ENCODE peak calls at places on chromosomes 6 and 20, in seven cellular contexts. One of them, this sample, is unnamed.

GRCh38 chr20:62920039-62920645 is 6.2 kb downstream of the DIDO1 start:
- DNase-seq in H9: no peak
- DNase-seq in IMR-90: no peak
- DNase-seq in neuronal stem cell: no peak
- DNase-seq in mesenchymal stem cell: no peak
- DNase-seq in mesendoderm: no peak
- DNase-seq in H1: no peak
- DNase-seq in this sample: no peak

GRCh38 chr6:136983692-136984091 is 61.1 kb downstream of the IL20RA start:
- DNase-seq in H9: no peak
- DNase-seq in IMR-90: no peak
- DNase-seq in neuronal stem cell: no peak
- DNase-seq in mesenchymal stem cell: no peak
- DNase-seq in mesendoderm: no peak
- DNase-seq in H1: no peak
- DNase-seq in this sample: no peak

GRCh38 chr20:40524071-40524470 is 165.0 kb downstream of the MAFB start:
- DNase-seq in H9: no peak
- DNase-seq in IMR-90: no peak
- DNase-seq in neuronal stem cell: no peak
- DNase-seq in mesenchymal stem cell: no peak
- DNase-seq in mesendoderm: no peak
- DNase-seq in H1: no peak
- DNase-seq in this sample: no peak

GRCh38 chr20:34874094-34874654 is 1.5 kb upstream of the GGT7 start:
- DNase-seq in H9: peak; percentile 88
- DNase-seq in IMR-90: peak; percentile 87
- DNase-seq in neuronal stem cell: peak; percentile 56
- DNase-seq in mesenchymal stem cell: peak; percentile 89
- DNase-seq in mesendoderm: peak; percentile 92
- DNase-seq in H1: no peak
- DNase-seq in this sample: peak; percentile 91

GRCh38 chr6:167236239-167236571 is 54.9 kb upstream of the UNC93A start:
- DNase-seq in H9: no peak
- DNase-seq in IMR-90: no peak
- DNase-seq in neuronal stem cell: no peak
- DNase-seq in mesenchymal stem cell: no peak
- DNase-seq in mesendoderm: no peak
- DNase-seq in H1: no peak
- DNase-seq in this sample: no peak

GRCh38 chr6:147106759-147107401 is 97.3 kb upstream of the STXBP5 start:
- DNase-seq in H9: no peak
- DNase-seq in IMR-90: peak; percentile 83
- DNase-seq in neuronal stem cell: no peak
- DNase-seq in mesenchymal stem cell: peak; percentile 70
- DNase-seq in mesendoderm: no peak
- DNase-seq in H1: no peak
- DNase-seq in this sample: no peak

GRCh38 chr20:18094191-18094590 is 36.5 kb upstream of the OVOL2 start:
- DNase-seq in H9: no peak
- DNase-seq in IMR-90: no peak
- DNase-seq in neuronal stem cell: no peak
- DNase-seq in mesenchymal stem cell: no peak
- DNase-seq in mesendoderm: no peak
- DNase-seq in H1: no peak
- DNase-seq in this sample: peak; percentile 55

GRCh38 chr6:7078856-7079255 is 28.9 kb upstream of the RREB1 start:
- DNase-seq in H9: no peak
- DNase-seq in IMR-90: no peak
- DNase-seq in neuronal stem cell: no peak
- DNase-seq in mesenchymal stem cell: no peak
- DNase-seq in mesendoderm: no peak
- DNase-seq in H1: no peak
- DNase-seq in this sample: no peak

GRCh38 chr6:124881898-124882579 is 80.2 kb upstream of the RNF217 start:
- DNase-seq in H9: no peak
- DNase-seq in IMR-90: peak; percentile 62
- DNase-seq in neuronal stem cell: no peak
- DNase-seq in mesenchymal stem cell: peak; percentile 70
- DNase-seq in mesendoderm: peak; percentile 54
- DNase-seq in H1: no peak
- DNase-seq in this sample: peak; percentile 100

GRCh38 chr6:15327271-15327670 is 81.4 kb downstream of the JARID2 start:
- DNase-seq in H9: no peak
- DNase-seq in IMR-90: no peak
- DNase-seq in neuronal stem cell: no peak
- DNase-seq in mesenchymal stem cell: no peak
- DNase-seq in mesendoderm: no peak
- DNase-seq in H1: no peak
- DNase-seq in this sample: peak; percentile 28

GRCh38 chr6:125307150-125307838 is 5.5 kb upstream of the HDDC2 start:
- DNase-seq in H9: no peak
- DNase-seq in IMR-90: peak; percentile 27
- DNase-seq in neuronal stem cell: no peak
- DNase-seq in mesenchymal stem cell: no peak
- DNase-seq in mesendoderm: peak; percentile 29
- DNase-seq in H1: no peak
- DNase-seq in this sample: peak; percentile 10

GRCh38 chr6:26420607-26421235 is 18.6 kb downstream of the BTN3A1 start:
- DNase-seq in H9: peak; percentile 46
- DNase-seq in IMR-90: peak; percentile 42
- DNase-seq in neuronal stem cell: peak; percentile 9
- DNase-seq in mesenchymal stem cell: peak; percentile 78
- DNase-seq in mesendoderm: peak; percentile 85
- DNase-seq in H1: no peak
- DNase-seq in this sample: peak; percentile 53

GRCh38 chr6:139965393-139965792 is 590.9 kb upstream of the CITED2 start:
- DNase-seq in H9: no peak
- DNase-seq in IMR-90: peak; percentile 68
- DNase-seq in neuronal stem cell: no peak
- DNase-seq in mesenchymal stem cell: peak; percentile 53
- DNase-seq in mesendoderm: no peak
- DNase-seq in H1: no peak
- DNase-seq in this sample: no peak

GRCh38 chr6:139820191-139820590 is 445.7 kb upstream of the CITED2 start:
- DNase-seq in H9: no peak
- DNase-seq in IMR-90: peak; percentile 81
- DNase-seq in neuronal stem cell: no peak
- DNase-seq in mesenchymal stem cell: peak; percentile 81
- DNase-seq in mesendoderm: no peak
- DNase-seq in H1: no peak
- DNase-seq in this sample: no peak

GRCh38 chr6:52537001-52537753 is 39.7 kb downstream of the TRAM2 start:
- DNase-seq in H9: no peak
- DNase-seq in IMR-90: peak; percentile 57
- DNase-seq in neuronal stem cell: no peak
- DNase-seq in mesenchymal stem cell: no peak
- DNase-seq in mesendoderm: no peak
- DNase-seq in H1: no peak
- DNase-seq in this sample: no peak

GRCh38 chr20:58651823-58652605 is 931 bp downstream of the STX16 start:
- DNase-seq in H9: peak; percentile 94
- DNase-seq in IMR-90: peak; percentile 73
- DNase-seq in neuronal stem cell: peak; percentile 42
- DNase-seq in mesenchymal stem cell: peak; percentile 91
- DNase-seq in mesendoderm: peak; percentile 79
- DNase-seq in H1: peak; percentile 84
- DNase-seq in this sample: peak; percentile 47
- H4K8ac ChIP-seq in H9: no peak overlapping the region
- H4K8ac ChIP-seq in IMR-90: peak overlapping the region; percentile 96
- H4K8ac ChIP-seq in neuronal stem cell: peak overlapping the region; percentile 9
- H4K8ac ChIP-seq in mesenchymal stem cell: peak overlapping the region; percentile 96
- H4K8ac ChIP-seq in mesendoderm: no peak overlapping the region
- H4K8ac ChIP-seq in H1: peak overlapping the region; percentile 92
- H4K8ac ChIP-seq in this sample: peak overlapping the region; percentile 100

GRCh38 chr20:23151008-23151703 is 65.0 kb upstream of the CD93 start:
- DNase-seq in H9: peak; percentile 17
- DNase-seq in IMR-90: no peak
- DNase-seq in neuronal stem cell: no peak
- DNase-seq in mesenchymal stem cell: no peak
- DNase-seq in mesendoderm: no peak
- DNase-seq in H1: no peak
- DNase-seq in this sample: no peak
- H3K9ac ChIP-seq in H9: no peak overlapping the region
- H3K9ac ChIP-seq in IMR-90: no peak overlapping the region
- H3K9ac ChIP-seq in neuronal stem cell: no peak overlapping the region
- H3K9ac ChIP-seq in mesenchymal stem cell: peak overlapping the region; percentile 69
- H3K9ac ChIP-seq in mesendoderm: no peak overlapping the region
- H3K9ac ChIP-seq in H1: no peak overlapping the region
- H3K9ac ChIP-seq in this sample: no peak overlapping the region

DNA sequence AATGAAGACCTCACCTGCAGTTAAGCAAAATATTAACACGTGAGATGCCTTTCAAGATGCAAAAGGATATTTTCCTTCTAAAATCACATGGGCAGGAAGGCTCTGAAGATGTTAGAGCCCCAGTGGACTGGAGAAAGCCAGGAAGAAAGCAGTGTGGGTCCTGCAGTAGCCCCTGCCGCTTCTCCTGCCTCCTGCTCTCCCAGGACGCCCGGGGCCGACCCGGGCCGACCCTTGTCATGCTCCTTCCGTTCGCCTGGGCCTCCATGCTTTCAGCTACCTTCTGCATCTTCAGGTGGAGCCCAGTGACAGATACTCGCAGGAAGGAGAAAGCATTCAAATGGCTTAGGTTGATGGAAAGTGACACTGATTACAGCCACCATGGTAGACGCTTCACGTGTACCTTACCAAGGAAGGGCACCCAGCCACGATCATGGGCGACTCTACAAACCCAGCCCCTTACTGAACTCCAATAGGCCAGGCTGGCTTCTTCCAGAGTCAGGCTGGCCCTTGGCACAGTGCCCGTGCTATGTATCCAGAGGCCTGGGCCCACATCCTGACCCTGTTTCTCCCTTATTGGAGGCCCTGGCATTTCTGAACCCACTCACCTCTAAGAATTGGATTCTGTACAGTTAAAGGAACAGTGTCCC is 69.0 kb downstream of the TCP11 start:
- DNase-seq in H9: no peak
- DNase-seq in IMR-90: no peak
- DNase-seq in neuronal stem cell: no peak
- DNase-seq in mesenchymal stem cell: no peak
- DNase-seq in mesendoderm: no peak
- DNase-seq in H1: no peak
- DNase-seq in this sample: no peak
- H3K4ac ChIP-seq in H9: no peak overlapping the region
- H3K4ac ChIP-seq in IMR-90: no peak overlapping the region
- H3K4ac ChIP-seq in neuronal stem cell: no peak overlapping the region
- H3K4ac ChIP-seq in mesenchymal stem cell: no peak overlapping the region
- H3K4ac ChIP-seq in mesendoderm: no peak overlapping the region
- H3K4ac ChIP-seq in H1: no peak overlapping the region
- H3K4ac ChIP-seq in this sample: peak overlapping the region; percentile 17

DNA sequence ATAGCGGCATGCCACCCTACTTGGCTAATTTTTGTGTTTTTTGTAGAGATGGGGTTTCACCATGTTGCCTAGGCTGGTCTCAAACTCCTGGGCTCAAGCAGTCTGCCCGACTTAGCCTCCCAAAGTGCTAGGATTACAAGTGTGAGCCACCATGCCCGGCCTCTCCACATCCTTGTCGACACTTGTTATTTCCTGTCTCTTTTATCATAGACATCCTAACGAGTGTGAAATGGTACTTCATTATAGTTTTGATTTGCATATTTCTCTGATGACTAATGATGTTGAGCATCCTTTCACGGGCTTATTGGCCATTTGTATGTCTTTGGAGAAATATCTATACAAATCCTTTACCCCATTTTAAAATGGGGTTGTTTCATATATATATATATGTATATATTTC is 39.0 kb upstream of the ASXL1 start:
- DNase-seq in H9: no peak
- DNase-seq in IMR-90: no peak
- DNase-seq in neuronal stem cell: no peak
- DNase-seq in mesenchymal stem cell: no peak
- DNase-seq in mesendoderm: no peak
- DNase-seq in H1: no peak
- DNase-seq in this sample: no peak
- H4K8ac ChIP-seq in H9: no peak overlapping the region
- H4K8ac ChIP-seq in IMR-90: no peak overlapping the region
- H4K8ac ChIP-seq in neuronal stem cell: no peak overlapping the region
- H4K8ac ChIP-seq in mesenchymal stem cell: peak overlapping the region; percentile 31
- H4K8ac ChIP-seq in mesendoderm: no peak overlapping the region
- H4K8ac ChIP-seq in H1: no peak overlapping the region
- H4K8ac ChIP-seq in this sample: no peak overlapping the region

GRCh38 chr20:51347871-51348270 is 194.6 kb downstream of the NFATC2 start:
- DNase-seq in H9: no peak
- DNase-seq in IMR-90: no peak
- DNase-seq in neuronal stem cell: no peak
- DNase-seq in mesenchymal stem cell: no peak
- DNase-seq in mesendoderm: no peak
- DNase-seq in H1: no peak
- DNase-seq in this sample: no peak
- H3K9ac ChIP-seq in H9: no peak overlapping the region
- H3K9ac ChIP-seq in IMR-90: no peak overlapping the region
- H3K9ac ChIP-seq in neuronal stem cell: no peak overlapping the region
- H3K9ac ChIP-seq in mesenchymal stem cell: no peak overlapping the region
- H3K9ac ChIP-seq in mesendoderm: no peak overlapping the region
- H3K9ac ChIP-seq in H1: no peak overlapping the region
- H3K9ac ChIP-seq in this sample: no peak overlapping the region

DNA sequence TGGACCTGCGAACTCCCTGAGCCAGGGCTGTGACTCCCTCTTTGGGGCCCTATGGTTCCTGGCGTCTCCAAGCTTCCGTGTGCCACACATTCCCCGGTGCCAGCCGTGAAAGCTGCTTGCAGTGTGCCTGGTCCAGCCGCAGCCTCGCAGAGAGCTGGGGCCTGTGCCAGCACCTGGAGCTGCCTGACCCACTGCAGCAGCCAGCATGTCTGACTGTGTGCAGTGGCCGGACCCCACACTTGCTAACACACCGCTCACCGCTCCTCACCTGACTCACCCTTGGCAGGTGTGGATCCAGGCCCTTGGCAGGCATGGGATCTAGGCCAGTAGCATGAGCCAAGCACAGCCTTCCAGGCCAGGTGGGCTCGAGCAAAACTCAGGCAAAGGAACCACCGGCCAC is 227.5 kb downstream of the OTOR start:
- DNase-seq in H9: no peak
- DNase-seq in IMR-90: no peak
- DNase-seq in neuronal stem cell: no peak
- DNase-seq in mesenchymal stem cell: no peak
- DNase-seq in mesendoderm: no peak
- DNase-seq in H1: no peak
- DNase-seq in this sample: no peak
- H3K4ac ChIP-seq in H9: no peak overlapping the region
- H3K4ac ChIP-seq in IMR-90: no peak overlapping the region
- H3K4ac ChIP-seq in neuronal stem cell: no peak overlapping the region
- H3K4ac ChIP-seq in mesenchymal stem cell: no peak overlapping the region
- H3K4ac ChIP-seq in mesendoderm: no peak overlapping the region
- H3K4ac ChIP-seq in H1: no peak overlapping the region
- H3K4ac ChIP-seq in this sample: no peak overlapping the region

DNA sequence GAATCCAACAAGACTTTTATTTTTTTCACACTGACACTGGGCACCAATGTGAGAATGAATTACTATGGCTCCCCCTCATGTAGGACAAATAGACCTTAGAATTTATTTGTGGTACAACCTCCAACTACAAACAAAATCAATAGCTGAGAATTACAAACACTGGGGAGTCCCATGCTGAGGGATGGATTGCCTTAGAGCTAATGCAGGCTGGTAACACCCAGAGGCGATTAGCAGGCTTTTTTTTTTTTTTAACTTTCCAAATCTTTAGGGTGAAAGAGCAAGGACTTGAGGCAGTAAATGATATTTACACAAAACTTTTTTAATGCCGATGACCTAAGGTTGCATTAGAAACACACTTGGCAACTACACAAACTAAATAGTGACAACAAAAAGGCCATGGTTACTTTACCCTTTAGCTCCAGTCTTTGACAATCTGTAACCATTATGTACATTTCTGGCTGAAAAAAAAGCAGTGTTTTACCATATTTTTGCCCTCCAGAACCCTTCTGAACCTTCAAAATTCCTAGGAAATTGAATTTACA is 21.7 kb downstream of the SAYSD1 start:
- DNase-seq in H9: no peak
- DNase-seq in IMR-90: no peak
- DNase-seq in neuronal stem cell: no peak
- DNase-seq in mesenchymal stem cell: no peak
- DNase-seq in mesendoderm: no peak
- DNase-seq in H1: no peak
- DNase-seq in this sample: no peak
- H4K8ac ChIP-seq in H9: no peak overlapping the region
- H4K8ac ChIP-seq in IMR-90: no peak overlapping the region
- H4K8ac ChIP-seq in neuronal stem cell: no peak overlapping the region
- H4K8ac ChIP-seq in mesenchymal stem cell: no peak overlapping the region
- H4K8ac ChIP-seq in mesendoderm: no peak overlapping the region
- H4K8ac ChIP-seq in H1: no peak overlapping the region
- H4K8ac ChIP-seq in this sample: no peak overlapping the region